ENCODE peak calls at places on chromosome 1, in nine cellular contexts. M, V, W, A, B, Y, J, Z and H are unnamed samples.
A peak's percentile ranks its signal among the peaks of the same experiment; 100 is the strongest.

GRCh38 chr1:202235856-202236837 is 42.5 kb downstream of the LGR6 start:
- DNase-seq in A (peak; percentile 69), J (peak; percentile 89), M (peak; percentile 84), B (peak; percentile 90), Z (peak; percentile 78), Y (peak; percentile 95), V (peak; percentile 86), W (peak; percentile 98), H (peak; percentile 96)

GRCh38 chr1:234375672-234376071 is 2.4 kb downstream of the COA6 start:
- DNase-seq in V (no peak), Y (no peak), W (no peak), M (no peak), B (no peak), Z (no peak), A (no peak), J (no peak), H (no peak)

GRCh38 chr1:101178341-101178687 is 58.5 kb upstream of the S1PR1 start:
- DNase-seq in Y (no peak), W (peak; percentile 27), V (no peak), M (no peak), A (no peak), B (no peak), J (no peak), Z (no peak), H (no peak)

GRCh38 chr1:151992345-151993083 is 1.1 kb downstream of the S100A10 start:
- DNase-seq in M (peak; percentile 90), Z (peak; percentile 56), V (peak; percentile 99), B (peak; percentile 100), Y (peak; percentile 91), W (peak; percentile 99), J (peak; percentile 99), A (no peak), H (peak; percentile 95)

GRCh38 chr1:181126871-181127587 is 38.5 kb downstream of the IER5 start:
- DNase-seq in V (no peak), J (peak; percentile 61), A (no peak), Z (no peak), M (no peak), Y (no peak), B (peak; percentile 88), W (no peak), H (no peak)

GRCh38 chr1:43919906-43920305 is 13.7 kb upstream of the ARTN start:
- DNase-seq in Z (no peak), B (no peak), Y (no peak), A (no peak), V (no peak), W (no peak), M (no peak), J (no peak), H (no peak)

GRCh38 chr1:223183268-223183862 is 40.3 kb upstream of the TLR5 start:
- DNase-seq in Z (no peak), B (peak; percentile 67), Y (no peak), J (peak; percentile 49), W (peak; percentile 82), V (no peak), M (no peak), A (no peak), H (no peak)

GRCh38 chr1:151661728-151662127 is 49.9 kb downstream of the SNX27 start:
- DNase-seq in A (no peak), Z (no peak), W (no peak), V (no peak), Y (no peak), J (no peak), B (no peak), M (no peak), H (no peak)

GRCh38 chr1:193543259-193543658 is 356.8 kb upstream of the B3GALT2 start:
- DNase-seq in M (no peak), A (no peak), W (peak; percentile 63), V (no peak), Y (no peak), B (no peak), Z (peak; percentile 5), J (no peak), H (peak; percentile 83)

GRCh38 chr1:7407547-7407895 is 363.6 kb upstream of the VAMP3 start:
- DNase-seq in Y (no peak), W (no peak), Z (no peak), M (no peak), J (no peak), V (no peak), A (no peak), B (no peak), H (no peak)

GRCh38 chr1:116420417-116421200 is 47.6 kb downstream of the ATP1A1 start:
- DNase-seq in A (no peak), Z (no peak), M (no peak), B (peak; percentile 25), J (no peak), W (no peak), V (no peak), Y (peak; percentile 51), H (no peak)

GRCh38 chr1:8889925-8890785 is 11.7 kb upstream of the ENO1 start:
- DNase-seq in W (peak; percentile 96), J (peak; percentile 95), Z (no peak), B (peak; percentile 83), A (no peak), V (peak; percentile 81), M (peak; percentile 92), Y (no peak), H (peak; percentile 92)

GRCh38 chr1:37100310-37100709 is 66.0 kb upstream of the GRIK3 start:
- DNase-seq in W (no peak), Y (no peak), J (peak; percentile 5), A (no peak), V (no peak), Z (no peak), B (no peak), M (no peak), H (no peak)

GRCh38 chr1:184367427-184368038 is 19.3 kb upstream of the C1orf21 start:
- DNase-seq in V (no peak), J (no peak), Y (no peak), W (no peak), B (no peak), Z (no peak), M (no peak), A (no peak), H (no peak)

GRCh38 chr1:119361611-119362010 is 7.0 kb upstream of the HAO2 start:
- DNase-seq in M (no peak), A (no peak), W (peak; percentile 43), V (no peak), Y (no peak), J (no peak), B (no peak), Z (no peak), H (no peak)

GRCh38 chr1:119713039-119713537 is 1.4 kb downstream of the PHGDH start:
- DNase-seq in Y (peak; percentile 67), M (peak; percentile 54), J (no peak), B (no peak), Z (peak; percentile 36), A (peak; percentile 20), W (peak; percentile 67), V (no peak), H (peak; percentile 46)

GRCh38 chr1:22625262-22625925 is 11.0 kb upstream of the C1QA start:
- DNase-seq in Z (peak; percentile 76), M (peak; percentile 4), W (peak; percentile 35), Y (peak; percentile 58), A (peak; percentile 23), J (peak; percentile 4), B (peak; percentile 12), V (no peak), H (peak; percentile 22)

GRCh38 chr1:235502601-235503332 is 1.5 kb downstream of the B3GALNT2 start:
- DNase-seq in Z (no peak), A (no peak), B (peak; percentile 28), Y (no peak), M (peak; percentile 58), V (no peak), W (peak; percentile 41), J (peak; percentile 29), H (peak; percentile 62)

GRCh38 chr1:46753985-46754384 is 35.1 kb upstream of the EFCAB14 start:
- DNase-seq in M (no peak), B (no peak), Z (peak; percentile 50), W (no peak), Y (no peak), A (no peak), V (no peak), J (no peak), H (no peak)
- H3K4me1 ChIP-seq in M (no peaks in the 10 kb centered on the region), B (peaks cover 43% of the 10 kb centered on the region), Z (peaks cover 23% of the 10 kb centered on the region), W (no peaks in the 10 kb centered on the region), Y (peaks cover 9% of the 10 kb centered on the region), A (peaks cover 18% of the 10 kb centered on the region), V (peaks cover 7% of the 10 kb centered on the region), J (peaks cover 66% of the 10 kb centered on the region), H (peaks cover 40% of the 10 kb centered on the region)

GRCh38 chr1:89923517-89923916 is 71.4 kb upstream of the ZNF326 start:
- DNase-seq in J (no peak), W (no peak), A (no peak), Z (no peak), Y (no peak), M (no peak), B (no peak), V (no peak), H (no peak)

GRCh38 chr1:89929467-89930063 is 65.3 kb upstream of the ZNF326 start:
- DNase-seq in M (no peak), B (no peak), Z (no peak), A (no peak), J (no peak), V (no peak), W (no peak), Y (no peak), H (no peak)

GRCh38 chr1:89927478-89927877 is 67.4 kb upstream of the ZNF326 start:
- DNase-seq in Y (no peak), B (no peak), V (no peak), M (no peak), J (no peak), W (no peak), Z (no peak), A (no peak), H (no peak)

GRCh38 chr1:89928506-89928905 is 66.4 kb upstream of the ZNF326 start:
- DNase-seq in J (no peak), B (no peak), Y (no peak), A (no peak), W (no peak), V (no peak), Z (no peak), M (no peak), H (no peak)

DNA sequence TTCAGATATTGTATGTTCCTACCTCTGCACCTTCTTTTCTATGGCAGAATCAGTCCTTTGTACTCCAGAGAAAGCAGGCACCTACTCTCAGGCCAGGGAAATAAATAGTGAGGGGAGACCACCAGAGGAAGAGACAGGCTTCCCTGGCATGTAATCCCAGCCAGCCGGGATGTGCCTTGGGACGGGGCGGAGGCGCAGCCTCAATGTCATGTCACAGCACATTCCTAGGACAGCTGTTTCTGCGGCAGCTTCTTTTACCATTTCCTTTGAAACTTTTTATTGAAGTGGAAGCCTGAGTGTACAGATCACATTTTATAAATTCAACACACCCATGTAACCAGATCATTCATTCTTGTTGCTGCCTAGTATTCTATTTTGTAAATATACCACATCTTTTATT is 67.9 kb upstream of the ZNF326 start:
- DNase-seq in Z (no peak), Y (no peak), W (no peak), J (no peak), A (no peak), V (no peak), B (no peak), M (no peak), H (no peak)
- H3K9ac ChIP-seq in Z (no peak overlapping the region), Y (no peak overlapping the region), W (no peak overlapping the region), J (no peak overlapping the region), A (no peak overlapping the region), V (no peak overlapping the region), B (no peak overlapping the region), M (no peak overlapping the region), H (no peak overlapping the region)

GRCh38 chr1:66767590-66767989 is 15.3 kb downstream of the DYNLT5 start:
- DNase-seq in Y (peak; percentile 34), B (no peak), M (no peak), A (no peak), Z (no peak), V (no peak), W (no peak), J (no peak), H (no peak)
- H3K4me1 ChIP-seq in Y (no peaks in the 10 kb centered on the region), B (no peaks in the 10 kb centered on the region), M (no peaks in the 10 kb centered on the region), A (no peaks in the 10 kb centered on the region), Z (no peaks in the 10 kb centered on the region), V (no peaks in the 10 kb centered on the region), W (no peaks in the 10 kb centered on the region), J (no peaks in the 10 kb centered on the region), H (no peaks in the 10 kb centered on the region)

GRCh38 chr1:47919113-47919833 is 77.9 kb downstream of the TRABD2B start:
- DNase-seq in Z (no peak), M (no peak), W (no peak), Y (no peak), V (no peak), J (no peak), B (no peak), A (no peak), H (no peak)
- H3K9ac ChIP-seq in Z (no peak overlapping the region), M (no peak overlapping the region), W (no peak overlapping the region), Y (no peak overlapping the region), V (no peak overlapping the region), J (no peak overlapping the region), B (no peak overlapping the region), A (no peak overlapping the region), H (no peak overlapping the region)